ENCODE peak calls at places on chromosome 18, in six cellular contexts. L is upper lobe of right lung, G is kidney, F is mesothelial cell of epicardium, N is psoas muscle, E is ovary. W is an unnamed sample.

GRCh38 chr18:73840319-73841065 is 307.1 kb downstream of the FBXO15 start:
- DNase-seq in G (no peak), N (no peak), F (no peak), E (no peak), L (no peak), W (no peak)

GRCh38 chr18:31057031-31057430 is 14.5 kb upstream of the DSC3 start:
- DNase-seq in E (no peak), N (no peak), G (no peak), L (no peak), F (no peak), W (no peak)

GRCh38 chr18:23494992-23495391 is 8.3 kb upstream of the RMC1 start:
- DNase-seq in G (no peak), E (no peak), F (no peak), L (no peak), N (no peak), W (no peak)

GRCh38 chr18:35051978-35052377 is 10.8 kb downstream of the MAPRE2 start:
- DNase-seq in L (no peak), E (no peak), G (no peak), N (no peak), F (no peak), W (no peak)

GRCh38 chr18:61544178-61544577 is 210.9 kb downstream of the CDH20 start:
- DNase-seq in G (no peak), E (no peak), L (no peak), F (no peak), N (no peak), W (no peak)

GRCh38 chr18:27704721-27705361 is 472.1 kb downstream of the CDH2 start:
- DNase-seq in G (no peak), E (no peak), L (no peak), F (no peak), N (no peak), W (no peak)

GRCh38 chr18:34048423-34048822 is 176.3 kb downstream of the NOL4 start:
- DNase-seq in E (no peak), N (no peak), F (no peak), G (no peak), L (no peak), W (no peak)

GRCh38 chr18:10757349-10757748 is 231.5 kb downstream of the NAPG start:
- DNase-seq in G (no peak), L (no peak), F (no peak), E (no peak), N (no peak), W (no peak)

GRCh38 chr18:56952026-56952425 is 194.9 kb upstream of the BOD1L2 start:
- DNase-seq in N (no peak), L (no peak), F (no peak), G (no peak), E (no peak), W (no peak)

GRCh38 chr18:36711014-36711725 is 117.6 kb downstream of the TPGS2 start:
- DNase-seq in E (no peak), L (no peak), N (no peak), G (no peak), F (no peak), W (no peak)

GRCh38 chr18:36298113-36298701 is 694 bp downstream of the FHOD3 start:
- DNase-seq in L (no peak), E (peak; percentile 56), G (peak; percentile 80), N (peak; percentile 62), F (no peak), W (no peak)

GRCh38 chr18:32674491-32674890 is 98.3 kb downstream of the KLHL14 start:
- DNase-seq in E (no peak), L (no peak), N (no peak), F (no peak), G (no peak), W (no peak)
- TF ChIP-seq CTCF in E (no peak), L (no peak), N (no peak), F (no peak), G (peak; percentile 9), W (peak; percentile 45)

DNA sequence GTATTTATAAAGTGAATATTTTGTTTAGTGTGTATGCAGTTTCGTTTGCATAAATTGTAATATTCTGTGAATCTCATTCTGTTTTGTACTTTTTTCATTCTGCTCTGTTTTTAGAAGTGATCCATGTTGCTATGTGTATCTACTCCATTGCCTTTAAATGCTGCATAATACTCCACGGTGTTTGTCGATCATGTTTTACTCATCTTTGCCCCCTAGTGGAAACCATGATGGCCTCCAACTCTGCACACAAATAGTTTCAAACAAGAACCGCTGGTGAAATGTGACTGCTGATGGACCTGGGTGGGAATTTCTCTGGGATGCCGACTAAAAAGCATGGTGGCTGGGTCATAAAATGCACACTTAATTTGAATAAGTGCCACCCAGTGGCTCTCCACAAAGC is 32.0 kb upstream of the SKOR2 start:
- DNase-seq in G (no peak), E (no peak), F (no peak), L (no peak), N (no peak), W (no peak)
- TF ChIP-seq CTCF in G (no peak), E (no peak), F (peak; percentile 13), L (peak; percentile 37), N (peak; percentile 30), W (peak; percentile 73)

DNA sequence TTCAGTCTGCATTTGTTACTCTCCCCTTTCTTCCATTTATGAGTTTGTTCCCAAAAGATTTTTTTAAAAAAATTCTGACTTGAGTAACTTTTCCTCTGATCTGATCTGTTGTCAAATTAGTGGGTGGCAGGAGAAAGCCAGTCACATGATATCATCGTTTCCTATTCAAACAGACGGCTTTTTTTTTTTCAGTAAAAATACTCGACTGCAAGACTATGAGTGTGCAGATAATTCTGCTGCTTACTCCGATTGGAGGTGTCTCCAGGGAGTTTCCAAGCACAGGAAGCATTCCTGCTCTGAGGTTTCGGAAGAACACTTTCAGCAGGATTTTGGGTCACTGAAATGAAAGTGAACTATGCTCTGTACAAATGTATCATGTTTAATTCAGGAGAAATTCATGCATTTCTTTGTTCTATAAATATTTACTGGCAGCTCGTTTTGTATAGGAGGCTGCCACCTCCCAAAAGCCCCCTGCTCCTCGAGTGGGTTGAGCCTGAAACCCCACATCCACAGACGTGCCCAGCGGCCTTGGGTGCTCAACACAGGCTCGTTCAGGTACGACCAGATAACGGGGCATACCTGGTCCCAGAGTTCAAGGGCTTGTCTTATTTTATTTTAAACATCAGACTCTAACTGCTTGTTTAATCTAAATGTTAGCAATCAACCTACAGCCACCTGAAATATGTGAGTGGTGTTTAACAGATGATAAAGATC is 126.9 kb upstream of the ZNF516 start:
- DNase-seq in G (no peak), E (no peak), L (no peak), F (no peak), N (no peak), W (no peak)
- TF ChIP-seq CTCF in G (no peak), E (no peak), L (no peak), F (no peak), N (no peak), W (no peak)

DNA sequence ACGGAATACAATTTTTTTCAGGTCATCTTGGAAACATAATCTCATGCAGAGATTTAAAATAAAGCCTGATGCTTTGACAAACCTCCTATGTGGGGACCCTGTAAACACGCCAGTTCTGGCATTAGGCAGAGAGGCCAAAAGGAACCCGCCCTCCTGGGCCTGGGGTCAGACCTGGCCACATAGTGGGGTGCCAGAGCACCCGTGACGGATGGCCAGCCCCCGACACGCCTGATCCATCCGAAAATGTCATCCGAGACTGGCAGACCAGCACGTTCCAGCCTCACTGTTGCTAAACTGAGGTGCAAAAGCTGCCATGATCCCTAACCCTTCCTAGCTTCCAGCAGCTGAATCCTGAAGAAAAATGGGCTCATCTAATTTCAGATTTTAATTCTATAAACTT is 222.6 kb upstream of the SALL3 start:
- DNase-seq in E (no peak), N (no peak), F (no peak), G (peak; percentile 47), L (no peak), W (no peak)
- TF ChIP-seq CTCF in E (no peak), N (no peak), F (no peak), G (no peak), L (no peak), W (no peak)

DNA sequence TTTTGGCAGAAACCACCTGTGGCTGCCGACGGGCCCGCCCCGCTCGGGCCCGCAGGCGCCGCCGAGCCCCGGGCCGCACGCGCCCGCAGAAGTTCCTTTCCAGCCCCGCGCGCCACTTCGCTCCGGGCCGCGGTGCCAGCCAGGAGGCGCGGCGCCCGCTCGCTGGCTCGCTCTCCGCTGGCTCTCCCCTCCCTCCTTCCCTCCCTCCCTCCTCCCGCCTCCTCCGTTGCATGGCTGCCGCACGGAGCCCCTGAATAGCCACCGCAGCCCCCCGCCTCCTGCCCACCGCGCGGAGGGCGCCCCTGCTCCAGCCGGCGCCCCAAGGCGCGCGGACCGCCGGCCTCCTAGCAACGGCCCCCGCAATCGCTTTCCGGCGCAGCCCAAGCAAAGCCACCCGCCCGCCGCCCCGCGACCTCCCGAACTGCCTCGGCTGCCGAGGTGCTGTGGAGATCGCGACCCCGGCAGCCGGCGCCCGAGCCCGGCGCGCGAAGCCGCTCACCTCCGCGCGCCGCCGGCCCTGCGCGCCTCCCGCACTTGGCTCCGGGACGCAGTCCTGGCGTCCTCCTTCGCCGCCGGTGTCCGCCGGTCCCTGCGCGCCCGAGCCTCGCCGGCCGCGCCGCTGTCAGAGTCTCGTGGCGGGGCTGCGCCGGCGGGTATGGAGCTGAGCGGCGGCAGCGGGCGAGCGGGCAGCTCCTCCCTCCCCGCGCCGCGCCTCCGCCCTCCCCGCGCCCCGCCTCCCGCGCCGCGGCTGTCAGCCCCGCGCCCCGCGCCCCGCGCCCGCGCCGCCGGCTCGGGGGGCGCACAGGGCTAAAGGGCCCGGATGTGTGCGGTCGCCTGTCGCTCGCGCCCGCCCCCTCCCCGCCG is at the start of gene ZBTB7C:
- DNase-seq in F (peak; percentile 55), G (peak; percentile 77), E (peak; percentile 58), N (peak; percentile 67), L (peak; percentile 77), W (no peak)
- TF ChIP-seq CTCF in F (no peak), G (no peak), E (no peak), N (no peak), L (no peak), W (no peak)